ENCODE peak calls at places on chromosomes 5 and 9, in four cellular contexts. One of them, this sample, is unnamed. For H3K36me3 and H3K4me1, the result is how much of the 10 kb centered on the place peaks cover.

GRCh38 chr5:2508514-2508913 is 243.0 kb downstream of the IRX2 start:
- DNase-seq in CD8-positive, alpha-beta memory T cell: no peak
- DNase-seq in mesenchymal stem cell: no peak
- DNase-seq in HCT116: no peak
- DNase-seq in this sample: no peak

GRCh38 chr9:117178596-117179111 is 236.2 kb downstream of the ASTN2 start:
- DNase-seq in HCT116: no peak
- DNase-seq in CD8-positive, alpha-beta memory T cell: no peak
- DNase-seq in mesenchymal stem cell: no peak
- DNase-seq in this sample: no peak

GRCh38 chr9:136295055-136295454 is 8.8 kb downstream of the CCDC187 start:
- DNase-seq in mesenchymal stem cell: no peak
- DNase-seq in CD8-positive, alpha-beta memory T cell: no peak
- DNase-seq in HCT116: no peak
- DNase-seq in this sample: no peak

GRCh38 chr5:131022811-131023210 is 142.2 kb downstream of the HINT1 start:
- DNase-seq in CD8-positive, alpha-beta memory T cell: no peak
- DNase-seq in HCT116: no peak
- DNase-seq in mesenchymal stem cell: no peak
- DNase-seq in this sample: no peak

GRCh38 chr9:116163293-116164055 is 9.9 kb downstream of the PAPPA start:
- DNase-seq in HCT116: no peak
- DNase-seq in CD8-positive, alpha-beta memory T cell: no peak
- DNase-seq in mesenchymal stem cell: no peak
- DNase-seq in this sample: peak

GRCh38 chr9:124733964-124734740 is 37.0 kb downstream of the NR6A1 start:
- DNase-seq in mesenchymal stem cell: no peak
- DNase-seq in CD8-positive, alpha-beta memory T cell: no peak
- DNase-seq in HCT116: no peak
- DNase-seq in this sample: no peak

GRCh38 chr9:127987103-127987614 is 6.4 kb upstream of the EEIG1 start:
- DNase-seq in HCT116: no peak
- DNase-seq in mesenchymal stem cell: no peak
- DNase-seq in CD8-positive, alpha-beta memory T cell: no peak
- DNase-seq in this sample: no peak

GRCh38 chr5:138651767-138652117 is 76.5 kb upstream of the HSPA9 start:
- DNase-seq in CD8-positive, alpha-beta memory T cell: no peak
- DNase-seq in mesenchymal stem cell: no peak
- DNase-seq in HCT116: no peak
- DNase-seq in this sample: no peak

GRCh38 chr5:62340979-62341378 is 35.0 kb downstream of the KIF2A start:
- DNase-seq in mesenchymal stem cell: no peak
- DNase-seq in HCT116: no peak
- DNase-seq in CD8-positive, alpha-beta memory T cell: no peak
- DNase-seq in this sample: no peak

GRCh38 chr5:174459071-174459702 is 265.2 kb upstream of the MSX2 start:
- DNase-seq in CD8-positive, alpha-beta memory T cell: no peak
- DNase-seq in mesenchymal stem cell: no peak
- DNase-seq in HCT116: no peak
- DNase-seq in this sample: no peak

GRCh38 chr5:117494208-117494607 is 919.6 kb upstream of the SEMA6A start:
- DNase-seq in mesenchymal stem cell: peak
- DNase-seq in CD8-positive, alpha-beta memory T cell: no peak
- DNase-seq in HCT116: no peak
- DNase-seq in this sample: no peak

GRCh38 chr5:87188411-87188810 is 79.3 kb upstream of the RASA1 start:
- DNase-seq in HCT116: no peak
- DNase-seq in mesenchymal stem cell: no peak
- DNase-seq in CD8-positive, alpha-beta memory T cell: no peak
- DNase-seq in this sample: no peak

GRCh38 chr9:138037140-138037539 is 159.6 kb downstream of the CACNA1B start:
- DNase-seq in mesenchymal stem cell: no peak
- DNase-seq in CD8-positive, alpha-beta memory T cell: no peak
- DNase-seq in HCT116: no peak
- DNase-seq in this sample: no peak

GRCh38 chr5:73304381-73304780 is 131.4 kb downstream of the TMEM174 start:
- DNase-seq in mesenchymal stem cell: no peak
- DNase-seq in HCT116: no peak
- DNase-seq in CD8-positive, alpha-beta memory T cell: no peak
- DNase-seq in this sample: no peak

GRCh38 chr5:161089569-161089968 is 237.6 kb upstream of the ATP10B start:
- DNase-seq in HCT116: no peak
- DNase-seq in mesenchymal stem cell: no peak
- DNase-seq in CD8-positive, alpha-beta memory T cell: no peak
- DNase-seq in this sample: no peak

GRCh38 chr5:119529811-119530210 is 77.5 kb downstream of the HSD17B4 start:
- DNase-seq in HCT116: no peak
- DNase-seq in mesenchymal stem cell: no peak
- DNase-seq in CD8-positive, alpha-beta memory T cell: no peak
- DNase-seq in this sample: no peak
- H3K36me3 ChIP-seq in HCT116: under half
- H3K36me3 ChIP-seq in mesenchymal stem cell: half or more
- H3K36me3 ChIP-seq in CD8-positive, alpha-beta memory T cell: under half
- H3K36me3 ChIP-seq in this sample: under half

DNA sequence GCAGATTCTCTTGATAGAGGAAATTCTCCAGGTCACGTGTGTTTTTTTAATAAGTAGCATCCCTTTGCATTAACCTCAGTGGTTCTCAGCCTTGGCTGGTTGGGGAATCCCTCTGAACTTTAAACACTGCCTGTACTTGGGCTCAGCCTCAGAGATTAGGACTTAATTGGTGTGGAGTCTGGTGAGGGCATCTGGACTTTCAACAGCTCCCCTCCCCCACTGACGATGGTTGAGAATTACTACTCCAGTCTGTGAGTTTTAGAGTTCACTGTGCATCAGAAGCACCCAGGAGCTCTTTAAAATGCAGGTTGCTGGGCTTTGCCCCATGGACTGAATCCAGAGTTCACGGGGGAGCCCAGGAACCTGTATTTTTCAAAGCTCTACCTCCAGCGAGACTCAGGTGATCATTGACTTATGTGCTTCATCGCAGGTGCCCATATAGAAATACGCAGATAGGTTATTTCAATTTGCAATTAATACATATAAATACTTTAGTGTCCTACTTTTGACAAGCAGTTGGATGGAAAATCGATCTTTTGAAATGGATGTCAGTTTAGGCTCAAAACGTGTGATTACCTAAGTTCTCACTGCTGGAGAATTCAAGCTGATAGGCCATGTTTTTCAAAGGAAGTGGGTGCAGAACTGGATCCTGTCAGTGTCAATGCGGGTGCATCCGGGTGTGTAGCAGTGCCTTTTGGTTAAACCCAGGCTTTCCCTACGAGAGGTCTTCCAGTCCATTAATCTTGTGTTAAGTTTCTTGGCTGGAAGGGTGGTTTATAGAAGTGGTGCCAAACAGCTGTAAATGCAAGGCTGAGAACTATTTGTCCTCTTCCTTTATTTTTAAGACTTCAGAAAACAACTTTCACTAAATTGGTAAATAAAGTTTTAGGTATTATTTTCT is 71.6 kb downstream of the DAPK1 start:
- DNase-seq in CD8-positive, alpha-beta memory T cell: no peak
- DNase-seq in mesenchymal stem cell: no peak
- DNase-seq in HCT116: no peak
- DNase-seq in this sample: no peak
- H3K4me1 ChIP-seq in CD8-positive, alpha-beta memory T cell: under half
- H3K4me1 ChIP-seq in mesenchymal stem cell: under half
- H3K4me1 ChIP-seq in HCT116: under half
- H3K4me1 ChIP-seq in this sample: under half

DNA sequence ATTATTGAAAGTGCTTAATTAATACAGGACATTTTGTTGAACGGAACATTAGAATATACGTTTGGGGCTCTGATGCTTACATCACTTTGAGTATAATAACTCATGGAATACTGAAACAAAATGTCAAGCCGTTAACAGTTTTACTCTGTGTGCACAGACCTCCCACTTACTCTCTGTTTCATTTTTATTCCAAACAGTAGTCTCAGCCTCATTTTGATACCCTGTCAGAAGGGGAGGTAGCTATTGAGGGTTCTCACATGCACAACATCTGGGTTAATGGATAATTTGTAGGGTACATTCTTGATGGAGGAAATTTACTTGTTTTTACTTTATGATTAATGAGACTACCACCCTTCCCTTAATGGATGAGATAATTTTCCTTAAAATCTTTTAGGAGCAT is 59.0 kb downstream of the SCAMP1 start:
- DNase-seq in CD8-positive, alpha-beta memory T cell: no peak
- DNase-seq in HCT116: no peak
- DNase-seq in mesenchymal stem cell: no peak
- DNase-seq in this sample: no peak
- H3K36me3 ChIP-seq in CD8-positive, alpha-beta memory T cell: under half
- H3K36me3 ChIP-seq in HCT116: under half
- H3K36me3 ChIP-seq in mesenchymal stem cell: half or more
- H3K36me3 ChIP-seq in this sample: under half

DNA sequence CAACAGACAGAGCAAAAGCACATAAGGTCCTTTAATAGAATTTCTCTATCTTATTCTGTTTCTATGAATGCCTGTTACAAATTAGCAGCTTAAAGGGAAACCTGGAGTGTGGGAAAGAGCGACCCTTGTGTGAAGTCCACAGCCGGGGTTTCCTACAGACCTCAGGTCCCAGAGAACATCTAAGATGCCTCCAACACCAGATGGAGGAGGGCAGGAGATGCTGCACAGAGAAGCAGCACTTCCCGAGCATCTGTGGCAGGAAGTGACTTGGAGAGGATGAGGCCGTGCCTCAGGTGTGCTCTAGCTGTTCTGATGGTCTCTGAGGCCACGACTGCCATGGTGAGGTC is 26.8 kb downstream of the IRF1 start:
- DNase-seq in mesenchymal stem cell: no peak
- DNase-seq in HCT116: no peak
- DNase-seq in CD8-positive, alpha-beta memory T cell: no peak
- DNase-seq in this sample: no peak
- H3K4me1 ChIP-seq in mesenchymal stem cell: half or more
- H3K4me1 ChIP-seq in HCT116: under half
- H3K4me1 ChIP-seq in CD8-positive, alpha-beta memory T cell: half or more
- H3K4me1 ChIP-seq in this sample: under half

GRCh38 chr5:32357678-32358077 is 44.9 kb upstream of the MTMR12 start:
- DNase-seq in HCT116: no peak
- DNase-seq in mesenchymal stem cell: no peak
- DNase-seq in CD8-positive, alpha-beta memory T cell: no peak
- DNase-seq in this sample: no peak
- H3K36me3 ChIP-seq in HCT116: under half
- H3K36me3 ChIP-seq in mesenchymal stem cell: half or more
- H3K36me3 ChIP-seq in CD8-positive, alpha-beta memory T cell: under half
- H3K36me3 ChIP-seq in this sample: under half

DNA sequence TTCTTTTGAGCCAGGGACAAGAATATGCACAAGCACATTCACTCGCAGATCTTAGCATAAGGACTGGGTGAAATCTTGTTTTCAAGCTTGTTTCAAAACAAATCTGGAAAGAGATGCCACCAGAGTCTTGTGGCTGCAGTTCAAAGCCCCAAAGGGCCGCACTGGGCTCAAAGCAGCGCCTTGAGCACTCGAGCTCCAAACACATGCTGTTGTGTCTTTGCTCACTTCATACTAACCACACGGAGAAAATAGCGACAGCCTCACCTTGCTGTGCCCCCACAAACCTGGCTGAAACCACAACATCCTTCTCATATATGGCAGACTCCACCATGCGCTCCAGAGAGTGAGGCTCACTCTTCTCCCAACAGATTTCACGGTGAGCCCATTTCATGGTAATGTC is 34.1 kb upstream of the IL7R start:
- DNase-seq in mesenchymal stem cell: no peak
- DNase-seq in HCT116: no peak
- DNase-seq in CD8-positive, alpha-beta memory T cell: peak
- DNase-seq in this sample: no peak
- H3K4me1 ChIP-seq in mesenchymal stem cell: under half
- H3K4me1 ChIP-seq in HCT116: under half
- H3K4me1 ChIP-seq in CD8-positive, alpha-beta memory T cell: half or more
- H3K4me1 ChIP-seq in this sample: under half

GRCh38 chr9:83155733-83156132 is 92.8 kb upstream of the RASEF start:
- DNase-seq in HCT116: no peak
- DNase-seq in CD8-positive, alpha-beta memory T cell: no peak
- DNase-seq in mesenchymal stem cell: no peak
- DNase-seq in this sample: no peak
- H3K36me3 ChIP-seq in HCT116: under half
- H3K36me3 ChIP-seq in CD8-positive, alpha-beta memory T cell: under half
- H3K36me3 ChIP-seq in mesenchymal stem cell: under half
- H3K36me3 ChIP-seq in this sample: under half

DNA sequence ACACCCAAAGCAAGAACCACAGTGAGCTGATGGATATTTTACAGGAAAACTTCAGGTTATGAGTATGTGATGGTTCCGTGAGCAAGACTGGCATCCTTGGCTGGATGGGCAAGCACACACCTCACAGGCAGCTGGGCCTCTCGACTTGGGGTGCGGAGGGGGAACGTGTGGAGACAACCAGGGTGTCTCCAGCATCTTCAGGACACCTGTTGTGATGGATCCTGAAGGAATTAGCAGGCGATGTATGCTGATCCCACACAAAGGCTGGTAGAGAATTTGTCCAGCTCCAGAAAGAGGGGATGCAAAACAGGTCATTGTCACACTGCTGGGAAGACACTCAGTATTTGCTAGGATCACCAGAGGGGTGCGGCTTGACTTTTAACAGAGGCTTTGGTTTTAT is 42.7 kb downstream of the SECISBP2 start:
- DNase-seq in CD8-positive, alpha-beta memory T cell: no peak
- DNase-seq in mesenchymal stem cell: no peak
- DNase-seq in HCT116: no peak
- DNase-seq in this sample: no peak
- H3K4me1 ChIP-seq in CD8-positive, alpha-beta memory T cell: under half
- H3K4me1 ChIP-seq in mesenchymal stem cell: under half
- H3K4me1 ChIP-seq in HCT116: under half
- H3K4me1 ChIP-seq in this sample: under half